ENCODE peak calls at places on chromosomes 7 and 10, in six cellular contexts. K is ELR, L is HEK293T, Z is hypothalamus, Y is fibroblast of mammary gland, X is NCI-H187. T is an unnamed sample.
A peak's percentile ranks its signal among the peaks of the same experiment; 100 is the strongest.

GRCh38 chr10:72337039-72337629 is 17.6 kb downstream of the DNAJB12 start:
- DNase-seq in K (peak; percentile 66), L (peak; percentile 73), Z (peak; percentile 45), Y (peak; percentile 77), X (no peak), T (peak; percentile 84)

GRCh38 chr7:131250331-131250730 is 77.3 kb upstream of the MKLN1 start:
- DNase-seq in K (peak; percentile 28), L (no peak), Z (no peak), Y (no peak), X (no peak), T (no peak)

GRCh38 chr7:128115821-128116723 is 84.8 kb upstream of the LRRC4 start:
- DNase-seq in K (no peak), L (no peak), Z (no peak), Y (no peak), X (no peak), T (no peak)

GRCh38 chr7:82477733-82478515 is 34.3 kb upstream of the CACNA2D1 start:
- DNase-seq in K (no peak), L (no peak), Z (no peak), Y (no peak), X (no peak), T (no peak)

GRCh38 chr7:137501561-137501960 is 158.0 kb upstream of the PTN start:
- DNase-seq in K (no peak), L (no peak), Z (no peak), Y (peak; percentile 78), X (no peak), T (no peak)

GRCh38 chr10:43066481-43066880 is 10.4 kb upstream of the RET start:
- DNase-seq in K (no peak), L (no peak), Z (no peak), Y (no peak), X (no peak), T (no peak)

GRCh38 chr7:1716263-1717094 is 46.4 kb downstream of the ELFN1 start:
- DNase-seq in K (peak; percentile 42), L (no peak), Z (no peak), Y (peak; percentile 72), X (no peak), T (no peak)

GRCh38 chr7:28481131-28481926 is 69.0 kb downstream of the CREB5 start:
- DNase-seq in K (no peak), L (no peak), Z (no peak), Y (peak; percentile 91), X (no peak), T (no peak)

GRCh38 chr10:9814285-9814866 is 1203.3 kb upstream of the CELF2 start:
- DNase-seq in K (no peak), L (no peak), Z (no peak), Y (peak; percentile 63), X (no peak), T (no peak)

GRCh38 chr7:90957883-90958282 is 306.4 kb upstream of the FZD1 start:
- DNase-seq in K (no peak), L (no peak), Z (no peak), Y (peak; percentile 37), X (no peak), T (no peak)

T was measured in lung.